ENCODE peak calls at places on chromosomes 6 and 20, in seven cellular contexts. V is mucosa of gallbladder; N is endothelial cell; S is stimulated activated CD4-positive, alpha-beta T cell treated with anti-CD3 and anti-CD28 coated beads, Interleukin-15, amount 100 ng/mL, for 24 hours; R is activated CD4-positive, alpha-beta T cell treated with anti-CD3 and anti-CD28 coated beads for 36 hours; O is stimulated activated effector memory CD8-positive, alpha-beta T cell treated with anti-CD3 and anti-CD28 coated beads, Interleukin-12 subunit alpha, Interleukin-12 subunit beta, amount 100 ng/mL, for 72 hours; X is right atrium auricular region. K is an unnamed sample.

GRCh38 chr6:24931296-24931695 is 4.5 kb downstream of the RIPOR2 start:
- DNase-seq in V (no peak), N (no peak), S (no peak), R (no peak), O (no peak), X (no peak), K (peak; percentile 69)

GRCh38 chr6:4124361-4124760 is 11.0 kb downstream of the ECI2 start:
- DNase-seq in V (no peak), N (no peak), S (no peak), R (no peak), O (no peak), X (no peak), K (no peak)

GRCh38 chr6:105452924-105453756 is 50.3 kb upstream of the PREP start:
- DNase-seq in V (peak; percentile 27), N (no peak), S (peak; percentile 15), R (peak; percentile 31), O (peak; percentile 76), X (no peak), K (no peak)

GRCh38 chr6:78300885-78301284 is 566.5 kb upstream of the IRAK1BP1 start:
- DNase-seq in V (no peak), N (no peak), S (no peak), R (no peak), O (no peak), X (no peak), K (no peak)

GRCh38 chr6:99993533-99994251 is at the start of gene MCHR2:
- DNase-seq in V (no peak), N (peak; percentile 17), S (peak; percentile 5), R (peak; percentile 10), O (no peak), X (no peak), K (no peak)

GRCh38 chr20:47957135-47957534 is 171.9 kb upstream of the SULF2 start:
- DNase-seq in V (no peak), N (no peak), S (no peak), R (no peak), O (no peak), X (no peak), K (no peak)

GRCh38 chr20:7497985-7498384 is 442.3 kb downstream of the HAO1 start:
- DNase-seq in V (no peak), N (no peak), S (no peak), R (no peak), O (no peak), X (no peak), K (no peak)

GRCh38 chr20:25149986-25150385 is 45.5 kb upstream of the ENTPD6 start:
- DNase-seq in V (no peak), N (no peak), S (no peak), R (no peak), O (no peak), X (no peak), K (peak; percentile 93)

GRCh38 chr6:29510202-29510601 is 22.4 kb upstream of the MAS1L start:
- DNase-seq in V (no peak), N (no peak), S (no peak), R (no peak), O (no peak), X (no peak), K (no peak)

GRCh38 chr6:135722182-135722581 is 129.3 kb upstream of the PDE7B start:
- DNase-seq in V (no peak), N (no peak), S (no peak), R (no peak), O (no peak), X (no peak), K (no peak)

GRCh38 chr6:54891536-54891935 is 45.0 kb downstream of the FAM83B start:
- DNase-seq in V (no peak), N (no peak), S (no peak), R (no peak), O (no peak), X (no peak), K (no peak)

GRCh38 chr6:131683479-131683878 is 17.7 kb downstream of the OR2A4 start:
- DNase-seq in V (no peak), N (no peak), S (no peak), R (peak; percentile 13), O (no peak), X (no peak), K (no peak)

GRCh38 chr20:535958-536357 is 7.6 kb downstream of the CSNK2A1 start:
- DNase-seq in V (peak; percentile 25), N (no peak), S (no peak), R (no peak), O (no peak), X (no peak), K (peak; percentile 13)

GRCh38 chr6:125363360-125364121 is 61.8 kb upstream of the HDDC2 start:
- DNase-seq in V (peak; percentile 19), N (peak; percentile 74), S (no peak), R (no peak), O (no peak), X (peak; percentile 83), K (peak; percentile 94)

GRCh38 chr20:38581013-38581412 is at the start of gene ADIG:
- DNase-seq in V (peak; percentile 16), N (no peak), S (no peak), R (no peak), O (no peak), X (no peak), K (no peak)

GRCh38 chr20:41175201-41175651 is 37.9 kb downstream of the PLCG1 start:
- DNase-seq in V (no peak), N (no peak), S (no peak), R (no peak), O (no peak), X (peak; percentile 32), K (no peak)

GRCh38 chr6:1312193-1312443 is 220 bp downstream of the FOXQ1 start:
- DNase-seq in V (peak; percentile 18), N (no peak), S (no peak), R (peak; percentile 25), O (peak; percentile 53), X (no peak), K (peak; percentile 32)

GRCh38 chr6:17096657-17097056 is 5.2 kb upstream of the STMND1 start:
- DNase-seq in V (no peak), N (no peak), S (no peak), R (no peak), O (no peak), X (no peak), K (peak; percentile 77)

GRCh38 chr6:167501831-167502385 is 177.0 kb downstream of the TTLL2 start:
- DNase-seq in V (peak; percentile 69), N (peak; percentile 42), S (no peak), R (peak; percentile 12), O (no peak), X (no peak), K (peak; percentile 14)

GRCh38 chr6:40923326-40923725 is 115.7 kb downstream of the UNC5CL start:
- DNase-seq in V (no peak), N (no peak), S (no peak), R (no peak), O (no peak), X (no peak), K (peak; percentile 31)

GRCh38 chr6:88964509-88964908 is 1.1 kb upstream of the RNGTT start:
- DNase-seq in V (no peak), N (no peak), S (no peak), R (no peak), O (no peak), X (no peak), K (peak; percentile 37)

GRCh38 chr6:155077331-155077730 is 82.2 kb downstream of the TIAM2 start:
- DNase-seq in V (no peak), N (no peak), S (no peak), R (no peak), O (no peak), X (no peak), K (no peak)

GRCh38 chr6:157223486-157223885 is 99.8 kb downstream of the TMEM242 start:
- DNase-seq in V (no peak), N (no peak), S (no peak), R (no peak), O (no peak), X (peak; percentile 50), K (no peak)

GRCh38 chr6:16803294-16804006 is 42.2 kb upstream of the ATXN1 start:
- DNase-seq in V (peak; percentile 58), N (peak; percentile 18), S (no peak), R (no peak), O (no peak), X (peak; percentile 61), K (peak; percentile 99)

GRCh38 chr6:168127384-168127868 is 48.4 kb upstream of the FRMD1 start:
- DNase-seq in V (peak; percentile 3), N (no peak), S (no peak), R (no peak), O (no peak), X (peak; percentile 56), K (no peak)

GRCh38 chr6:54916858-54917257 is 70.3 kb downstream of the FAM83B start:
- DNase-seq in V (no peak), N (no peak), S (no peak), R (no peak), O (no peak), X (no peak), K (peak; percentile 91)

GRCh38 chr20:2206957-2207769 is 88.6 kb upstream of the TGM3 start:
- DNase-seq in V (peak; percentile 70), N (peak; percentile 89), S (peak; percentile 84), R (peak; percentile 85), O (peak; percentile 77), X (peak; percentile 78), K (peak; percentile 87)

K was measured in NCI-H69.